ENCODE peak calls at places on chromosomes 12 and 14, in eight cellular contexts. S is neural progenitor cell; D is thoracic aorta; A is HL-60; H is kidney; Y is neuronal stem cell; R is effector memory CD4-positive, alpha-beta T cell; U is OCI-LY7. T is an unnamed sample.

GRCh38 chr12:117032593-117033381 is 66.4 kb downstream of the TESC start:
- DNase-seq in R (no peak), A (no peak), U (no peak), H (peak), S (peak), D (no peak), Y (no peak), T (no peak)

GRCh38 chr14:23539209-23539866 is 12.2 kb downstream of the ZFHX2 start:
- DNase-seq in R (no peak), D (no peak), Y (peak), A (peak), U (peak), S (peak), H (peak), T (no peak)

GRCh38 chr12:119258149-119258548 is 76.4 kb upstream of the CCDC60 start:
- DNase-seq in Y (no peak), S (no peak), H (no peak), U (no peak), D (no peak), A (no peak), R (no peak), T (no peak)

GRCh38 chr12:31238764-31239387 is 87.1 kb downstream of the SINHCAF start:
- DNase-seq in S (peak), U (peak), H (peak), A (peak), Y (peak), D (peak), R (peak), T (peak)

GRCh38 chr14:29227631-29228030 is 461.0 kb downstream of the FOXG1 start:
- DNase-seq in U (no peak), Y (no peak), S (no peak), A (no peak), D (no peak), H (no peak), R (no peak), T (no peak)

GRCh38 chr14:53613404-53614253 is 343.0 kb downstream of the BMP4 start:
- DNase-seq in Y (peak), D (no peak), U (peak), H (peak), R (no peak), S (peak), A (no peak), T (no peak)

GRCh38 chr12:13559318-13559978 is 362.9 kb downstream of the EMP1 start:
- DNase-seq in S (no peak), A (no peak), R (no peak), D (no peak), U (no peak), Y (no peak), H (no peak), T (no peak)

GRCh38 chr14:36700656-36701055 is 39.0 kb downstream of the PAX9 start:
- DNase-seq in U (peak), Y (no peak), H (no peak), R (no peak), D (no peak), A (no peak), S (no peak), T (no peak)

GRCh38 chr14:68888025-68888850 is 90.9 kb downstream of the ACTN1 start:
- DNase-seq in S (no peak), H (peak), U (no peak), Y (no peak), R (no peak), D (no peak), A (no peak), T (no peak)

GRCh38 chr12:51866762-51867161 is 18.2 kb upstream of the FIGNL2 start:
- DNase-seq in D (no peak), H (peak), R (no peak), U (no peak), Y (no peak), A (no peak), S (no peak), T (no peak)

GRCh38 chr14:101069666-101070362 is 166.3 kb upstream of the RTL1 start:
- DNase-seq in Y (no peak), U (no peak), R (no peak), D (no peak), S (no peak), A (no peak), H (peak), T (peak)

GRCh38 chr14:23640524-23641141 is 4.5 kb downstream of the DHRS2 start:
- DNase-seq in A (no peak), H (peak), U (no peak), D (no peak), S (no peak), Y (no peak), R (no peak), T (peak)

GRCh38 chr14:60002819-60003492 is 83.0 kb downstream of the LRRC9 start:
- DNase-seq in A (no peak), Y (no peak), R (no peak), H (peak), U (no peak), S (no peak), D (no peak), T (peak)

GRCh38 chr12:113440947-113441782 is 19.0 kb downstream of the SDSL start:
- DNase-seq in S (no peak), H (no peak), D (no peak), Y (no peak), A (no peak), U (no peak), R (no peak), T (no peak)

GRCh38 chr12:8453796-8454195 is 2.0 kb upstream of the CLEC6A start:
- DNase-seq in U (no peak), A (no peak), S (no peak), R (no peak), H (no peak), D (no peak), Y (no peak), T (no peak)

GRCh38 chr12:8847435-8847834 is 25.0 kb downstream of the A2ML1 start:
- DNase-seq in U (no peak), H (no peak), D (no peak), S (no peak), R (no peak), A (no peak), Y (no peak), T (no peak)

GRCh38 chr14:54857830-54858269 is 44.8 kb downstream of the GCH1 start:
- DNase-seq in H (no peak), U (peak), S (no peak), A (no peak), Y (no peak), D (no peak), R (no peak), T (no peak)

GRCh38 chr14:106662947-106663346 is 1136.6 kb downstream of the TMEM121 start:
- DNase-seq in S (no peak), H (no peak), Y (no peak), D (no peak), R (no peak), U (no peak), A (no peak), T (no peak)

GRCh38 chr14:95462491-95462890 is 54.0 kb downstream of the SYNE3 start:
- DNase-seq in Y (no peak), S (no peak), A (no peak), H (peak), R (no peak), U (peak), D (no peak), T (no peak)

GRCh38 chr12:113604666-113605065 is 133.0 kb upstream of the LHX5 start:
- DNase-seq in U (no peak), H (no peak), S (no peak), Y (no peak), A (no peak), R (no peak), D (no peak), T (no peak)

GRCh38 chr12:58487280-58488141 is 432.8 kb downstream of the LRIG3 start:
- DNase-seq in S (no peak), A (no peak), Y (no peak), U (no peak), D (no peak), R (no peak), H (no peak), T (no peak)

GRCh38 chr12:29282452-29282851 is 98.5 kb downstream of the ERGIC2 start:
- DNase-seq in R (no peak), U (no peak), A (no peak), D (no peak), Y (no peak), H (no peak), S (no peak), T (no peak)

GRCh38 chr14:88233915-88234314 is 89.2 kb downstream of the KCNK10 start:
- DNase-seq in H (no peak), Y (no peak), A (no peak), U (peak), R (no peak), D (no peak), S (peak), T (no peak)

GRCh38 chr14:32366256-32366655 is 37.2 kb downstream of the AKAP6 start:
- DNase-seq in S (peak), A (no peak), Y (no peak), H (no peak), D (no peak), R (no peak), U (no peak), T (no peak)

GRCh38 chr12:109991586-109991985 is 4.6 kb downstream of the GIT2 start:
- DNase-seq in D (no peak), R (no peak), Y (no peak), S (no peak), H (no peak), A (no peak), U (no peak), T (no peak)

GRCh38 chr12:9634177-9634803 is 26.6 kb upstream of the KLRB1 start:
- DNase-seq in S (peak), Y (peak), R (peak), D (no peak), A (peak), U (peak), H (no peak), T (peak)

GRCh38 chr14:70872678-70873020 is 34.6 kb upstream of the PCNX1 start:
- DNase-seq in U (no peak), A (no peak), Y (no peak), H (no peak), D (no peak), S (no peak), R (no peak), T (no peak)
- H3K27ac ChIP-seq in U (no peak), A (no peak), Y (no peak), H (no peak), D (no peak), S (no peak), R (peak), T (no peak)

GRCh38 chr12:47807338-47807737 is 12.4 kb downstream of the HDAC7 start:
- DNase-seq in D (no peak), U (no peak), R (no peak), H (no peak), Y (no peak), A (no peak), S (no peak), T (peak)
- H3K4me3 ChIP-seq in D (no peak), U (peak), R (peak), H (no peak), Y (no peak), A (no peak), S (no peak), T (peak)

GRCh38 chr14:61480704-61481285 is 159.4 kb downstream of the PRKCH start:
- DNase-seq in D (no peak), Y (no peak), S (no peak), H (no peak), A (no peak), U (no peak), R (no peak), T (no peak)
- H3K27ac ChIP-seq in D (no peak), Y (no peak), S (no peak), H (no peak), A (no peak), U (peak), R (no peak), T (no peak)

GRCh38 chr14:104557086-104557485 is 22.5 kb upstream of the C14orf180 start:
- DNase-seq in U (no peak), D (no peak), A (no peak), H (peak), R (no peak), Y (no peak), S (no peak), T (no peak)

GRCh38 chr14:104556256-104557021 is 23.1 kb upstream of the C14orf180 start:
- DNase-seq in D (no peak), H (peak), Y (no peak), A (no peak), S (no peak), R (no peak), U (no peak), T (peak)

GRCh38 chr14:104559043-104559768 is 20.4 kb upstream of the C14orf180 start:
- DNase-seq in Y (no peak), A (no peak), D (no peak), H (peak), U (no peak), S (no peak), R (no peak), T (peak)

GRCh38 chr14:104558231-104559042 is 21.1 kb upstream of the C14orf180 start:
- DNase-seq in Y (no peak), R (no peak), D (no peak), H (peak), U (no peak), A (no peak), S (no peak), T (peak)

DNA sequence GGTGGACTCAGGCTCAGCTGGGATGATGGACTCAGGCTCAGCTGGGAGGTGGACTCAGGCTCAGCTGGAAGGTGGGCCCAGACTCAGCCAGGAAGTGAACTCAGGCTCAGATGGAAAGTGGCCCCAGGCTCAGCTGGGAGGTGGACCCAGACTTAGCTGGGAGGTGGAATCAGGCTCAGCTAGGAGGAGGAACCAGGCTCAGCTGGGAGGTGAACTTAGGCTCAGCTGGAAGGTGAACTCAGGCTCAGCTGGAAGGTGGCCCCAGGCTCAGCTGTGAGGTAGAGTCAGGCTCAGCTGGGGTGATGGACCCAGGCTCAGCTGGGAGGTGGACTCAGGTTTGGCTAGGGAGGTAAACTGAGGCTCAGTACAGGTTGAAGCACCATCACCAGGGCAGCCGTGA is 21.8 kb upstream of the C14orf180 start:
- DNase-seq in S (no peak), R (no peak), A (no peak), D (no peak), U (no peak), Y (no peak), H (peak), T (peak)
- H3K4me3 ChIP-seq in S (no peak), R (no peak), A (no peak), D (no peak), U (no peak), Y (no peak), H (no peak), T (no peak)

GRCh38 chr14:103095210-103095778 is 769 bp downstream of the EXOC3L4 start:
- DNase-seq in A (no peak), R (no peak), D (no peak), Y (no peak), H (peak), U (no peak), S (no peak), T (no peak)
- H3K27ac ChIP-seq in A (no peak), R (no peak), D (no peak), Y (no peak), H (peak), U (no peak), S (no peak), T (no peak)

DNA sequence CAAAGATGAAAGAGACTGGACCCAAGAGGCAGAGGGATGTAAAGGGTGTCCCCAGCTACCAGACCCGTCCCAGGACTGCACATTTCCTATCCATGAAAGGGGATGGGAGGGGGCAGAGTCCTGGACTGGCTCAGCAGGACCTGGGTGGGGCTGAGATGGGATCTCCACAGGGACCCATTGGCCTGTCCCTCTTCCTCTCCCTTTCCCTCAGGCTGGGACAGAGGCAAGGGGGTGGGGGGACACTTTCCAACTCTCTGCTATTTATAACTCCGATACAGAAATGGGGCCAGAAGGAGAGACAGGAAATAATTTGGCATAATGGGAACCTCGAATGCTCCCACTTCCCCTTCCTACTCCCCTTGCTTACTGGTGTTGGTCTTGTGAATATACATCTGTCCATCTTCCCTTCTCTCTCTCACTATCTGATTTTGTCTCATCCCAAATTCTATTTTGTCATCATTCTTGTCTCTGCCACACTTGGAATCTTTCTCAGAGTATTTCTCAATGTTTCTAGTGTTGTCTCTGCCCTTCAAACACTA is 1.1 kb upstream of the ITGA7 start:
- DNase-seq in A (no peak), U (no peak), Y (no peak), D (no peak), S (no peak), R (no peak), H (peak), T (peak)
- H3K4me3 ChIP-seq in A (no peak), U (peak), Y (peak), D (peak), S (peak), R (no peak), H (peak), T (no peak)

GRCh38 chr12:72133497-72134055 is 138.6 kb upstream of the TRHDE start:
- DNase-seq in U (no peak), R (no peak), A (no peak), D (no peak), S (peak), Y (no peak), H (no peak), T (no peak)
- H3K27ac ChIP-seq in U (no peak), R (no peak), A (no peak), D (no peak), S (no peak), Y (no peak), H (no peak), T (no peak)